ENCODE peak calls at places on chromosomes 3 and 15, in seven cellular contexts. One of them, this sample, is unnamed.
A peak's percentile ranks its signal among the peaks of the same experiment; 100 is the strongest.

GRCh38 chr3:159763466-159764210 is 225.0 kb upstream of the IL12A start:
- DNase-seq in frontal cortex: peak; percentile 82
- DNase-seq in MV-4-11: no peak
- DNase-seq in neural crest cell: peak; percentile 64
- DNase-seq in left lung: peak; percentile 91
- DNase-seq in neural progenitor cell: peak; percentile 89
- DNase-seq in type B pancreatic cell: peak; percentile 81
- DNase-seq in this sample: no peak

GRCh38 chr3:27714692-27715453 is 7.2 kb downstream of the EOMES start:
- DNase-seq in frontal cortex: no peak
- DNase-seq in MV-4-11: no peak
- DNase-seq in neural crest cell: no peak
- DNase-seq in left lung: peak; percentile 84
- DNase-seq in neural progenitor cell: peak; percentile 88
- DNase-seq in type B pancreatic cell: no peak
- DNase-seq in this sample: no peak

GRCh38 chr3:71779674-71780377 is 5.1 kb downstream of the PROK2 start:
- DNase-seq in frontal cortex: no peak
- DNase-seq in MV-4-11: peak; percentile 94
- DNase-seq in neural crest cell: no peak
- DNase-seq in left lung: no peak
- DNase-seq in neural progenitor cell: no peak
- DNase-seq in type B pancreatic cell: no peak
- DNase-seq in this sample: peak; percentile 94

GRCh38 chr3:141227752-141228151 is 3.9 kb upstream of the PXYLP1 start:
- DNase-seq in frontal cortex: no peak
- DNase-seq in MV-4-11: no peak
- DNase-seq in neural crest cell: no peak
- DNase-seq in left lung: no peak
- DNase-seq in neural progenitor cell: no peak
- DNase-seq in type B pancreatic cell: no peak
- DNase-seq in this sample: no peak

GRCh38 chr15:49731187-49731828 is 110.5 kb downstream of the DTWD1 start:
- DNase-seq in frontal cortex: no peak
- DNase-seq in MV-4-11: peak; percentile 15
- DNase-seq in neural crest cell: no peak
- DNase-seq in left lung: no peak
- DNase-seq in neural progenitor cell: no peak
- DNase-seq in type B pancreatic cell: no peak
- DNase-seq in this sample: no peak

GRCh38 chr3:124059580-124059979 is 67.7 kb upstream of the ROPN1 start:
- DNase-seq in frontal cortex: no peak
- DNase-seq in MV-4-11: peak; percentile 44
- DNase-seq in neural crest cell: no peak
- DNase-seq in left lung: no peak
- DNase-seq in neural progenitor cell: no peak
- DNase-seq in type B pancreatic cell: no peak
- DNase-seq in this sample: no peak

GRCh38 chr3:17078885-17079465 is 194.2 kb downstream of the PLCL2 start:
- DNase-seq in frontal cortex: no peak
- DNase-seq in MV-4-11: no peak
- DNase-seq in neural crest cell: no peak
- DNase-seq in left lung: no peak
- DNase-seq in neural progenitor cell: no peak
- DNase-seq in type B pancreatic cell: no peak
- DNase-seq in this sample: no peak

GRCh38 chr3:113092746-113093145 is 102.0 kb downstream of the GTPBP8 start:
- DNase-seq in frontal cortex: no peak
- DNase-seq in MV-4-11: no peak
- DNase-seq in neural crest cell: no peak
- DNase-seq in left lung: no peak
- DNase-seq in neural progenitor cell: no peak
- DNase-seq in type B pancreatic cell: no peak
- DNase-seq in this sample: no peak

GRCh38 chr3:84881288-84881687 is 77.5 kb upstream of the CADM2 start:
- DNase-seq in frontal cortex: no peak
- DNase-seq in MV-4-11: no peak
- DNase-seq in neural crest cell: no peak
- DNase-seq in left lung: no peak
- DNase-seq in neural progenitor cell: no peak
- DNase-seq in type B pancreatic cell: no peak
- DNase-seq in this sample: no peak

GRCh38 chr3:146594843-146595482 is 10.2 kb downstream of the PLSCR5 start:
- DNase-seq in frontal cortex: no peak
- DNase-seq in MV-4-11: no peak
- DNase-seq in neural crest cell: no peak
- DNase-seq in left lung: no peak
- DNase-seq in neural progenitor cell: peak; percentile 19
- DNase-seq in type B pancreatic cell: no peak
- DNase-seq in this sample: peak; percentile 6

GRCh38 chr3:17322106-17322793 is 420.2 kb downstream of the TBC1D5 start:
- DNase-seq in frontal cortex: no peak
- DNase-seq in MV-4-11: no peak
- DNase-seq in neural crest cell: no peak
- DNase-seq in left lung: no peak
- DNase-seq in neural progenitor cell: no peak
- DNase-seq in type B pancreatic cell: no peak
- DNase-seq in this sample: no peak

GRCh38 chr15:90101130-90101968 is 919 bp downstream of the IDH2 start:
- DNase-seq in frontal cortex: peak; percentile 49
- DNase-seq in MV-4-11: peak; percentile 45
- DNase-seq in neural crest cell: peak; percentile 39
- DNase-seq in left lung: no peak
- DNase-seq in neural progenitor cell: peak; percentile 96
- DNase-seq in type B pancreatic cell: no peak
- DNase-seq in this sample: peak; percentile 86

GRCh38 chr3:135991621-135992020 is 26.1 kb downstream of the PPP2R3A start:
- DNase-seq in frontal cortex: no peak
- DNase-seq in MV-4-11: no peak
- DNase-seq in neural crest cell: no peak
- DNase-seq in left lung: no peak
- DNase-seq in neural progenitor cell: no peak
- DNase-seq in type B pancreatic cell: no peak
- DNase-seq in this sample: peak; percentile 4